ENCODE peak calls at places on chromosomes 7 and 10, in six cellular contexts. P is PC-3, A is psoas muscle, O is sigmoid colon, E is esophagus squamous epithelium, D is stomach. Y is an unnamed sample.

GRCh38 chr7:106337754-106338153 is 53.0 kb upstream of the NAMPT start:
- DNase-seq in P (no peak), D (no peak), O (no peak), E (no peak), A (no peak), Y (no peak)

GRCh38 chr10:115944538-115944937 is 328.5 kb downstream of the GFRA1 start:
- DNase-seq in E (no peak), D (no peak), O (no peak), A (no peak), P (no peak), Y (no peak)

GRCh38 chr10:102426803-102427287 is 5.5 kb downstream of the CUEDC2 start:
- DNase-seq in P (no peak), E (no peak), O (no peak), D (no peak), A (no peak), Y (no peak)

GRCh38 chr10:112792487-112793196 is 157.4 kb upstream of the TCF7L2 start:
- DNase-seq in A (peak), P (no peak), D (no peak), O (peak), E (no peak), Y (no peak)

GRCh38 chr10:75223507-75223906 is 12.2 kb downstream of the COMTD1 start:
- DNase-seq in D (peak), A (no peak), P (no peak), E (no peak), O (peak), Y (no peak)

GRCh38 chr10:112678581-112678980 is 231.6 kb downstream of the VTI1A start:
- DNase-seq in P (no peak), D (no peak), E (no peak), A (no peak), O (no peak), Y (no peak)

GRCh38 chr10:80894339-80894791 is 356.7 kb downstream of the SH2D4B start:
- DNase-seq in P (no peak), D (no peak), O (no peak), A (no peak), E (no peak), Y (no peak)

GRCh38 chr10:68010426-68010825 is 64.7 kb downstream of the HERC4 start:
- DNase-seq in E (no peak), A (no peak), P (no peak), D (no peak), O (no peak), Y (no peak)

GRCh38 chr10:63919576-63920279 is 398.5 kb downstream of the REEP3 start:
- DNase-seq in D (no peak), P (no peak), E (no peak), A (no peak), O (no peak), Y (no peak)

GRCh38 chr7:67671006-67671405 is 674.4 kb downstream of the TYW1 start:
- DNase-seq in E (no peak), A (no peak), P (no peak), O (no peak), D (no peak), Y (no peak)

GRCh38 chr10:71765176-71765906 is 8.0 kb downstream of the VSIR start:
- DNase-seq in A (no peak), P (peak), D (no peak), O (peak), E (no peak), Y (no peak)

GRCh38 chr7:31788445-31788844 is 101.4 kb downstream of the PPP1R17 start:
- DNase-seq in P (no peak), E (no peak), A (no peak), O (no peak), D (no peak), Y (no peak)

GRCh38 chr10:47372726-47373125 is 11.4 kb downstream of the ZNF488 start:
- DNase-seq in A (no peak), O (no peak), D (peak), P (no peak), E (no peak), Y (peak)

GRCh38 chr10:133357293-133358151 is at the start of gene FUOM:
- DNase-seq in O (no peak), A (peak), D (no peak), P (peak), E (no peak), Y (no peak)

GRCh38 chr7:14510268-14510667 is 392.3 kb downstream of the DGKB start:
- DNase-seq in D (no peak), E (no peak), A (no peak), O (no peak), P (no peak), Y (no peak)

GRCh38 chr7:38682602-38683001 is 51.4 kb upstream of the AMPH start:
- DNase-seq in A (no peak), E (no peak), D (no peak), P (no peak), O (no peak), Y (no peak)

GRCh38 chr10:70145666-70146488 is 623 bp downstream of the TYSND1 start:
- DNase-seq in D (peak), A (peak), E (no peak), O (peak), P (peak), Y (peak)

GRCh38 chr10:43648083-43648391 is 644 bp downstream of the ZNF32 start:
- DNase-seq in O (no peak), D (no peak), A (no peak), P (no peak), E (no peak), Y (no peak)

GRCh38 chr7:144670251-144670650 is 165.6 kb downstream of the TPK1 start:
- DNase-seq in O (no peak), P (peak), E (no peak), A (no peak), D (no peak), Y (no peak)

GRCh38 chr10:72173635-72174296 is 42.0 kb upstream of the ANAPC16 start:
- DNase-seq in A (no peak), E (no peak), O (no peak), P (no peak), D (no peak), Y (no peak)

GRCh38 chr10:60733189-60733815 is 45.0 kb upstream of the CDK1 start:
- DNase-seq in E (no peak), A (peak), D (peak), P (peak), O (no peak), Y (no peak)

GRCh38 chr10:20535846-20536245 is 361.3 kb downstream of the NEBL start:
- DNase-seq in A (no peak), P (no peak), D (no peak), E (no peak), O (no peak), Y (no peak)

GRCh38 chr7:31066516-31067130 is 14.5 kb downstream of the ADCYAP1R1 start:
- DNase-seq in O (peak), E (no peak), A (no peak), P (no peak), D (no peak), Y (no peak)

GRCh38 chr7:87075671-87076404 is 16.4 kb upstream of the ELAPOR2 start:
- DNase-seq in O (no peak), D (no peak), E (no peak), A (no peak), P (no peak), Y (no peak)

GRCh38 chr7:66847879-66848810 is 72.9 kb upstream of the TMEM248 start:
- DNase-seq in E (no peak), D (no peak), A (no peak), O (no peak), P (peak), Y (no peak)

GRCh38 chr7:151232272-151233110 is at the start of gene CHPF2:
- DNase-seq in E (peak), P (peak), D (peak), A (peak), O (peak), Y (peak)

GRCh38 chr10:48523212-48523819 is 81.6 kb downstream of the ARHGAP22 start:
- DNase-seq in D (peak), O (peak), P (peak), A (peak), E (no peak), Y (peak)

GRCh38 chr10:17120711-17121110 is 8.9 kb downstream of the CUBN start:
- DNase-seq in E (no peak), O (no peak), A (no peak), D (no peak), P (no peak), Y (no peak)

GRCh38 chr7:139084709-139085108 is 24.8 kb downstream of the ZC3HAV1 start:
- DNase-seq in O (no peak), E (no peak), A (no peak), D (no peak), P (no peak), Y (no peak)

GRCh38 chr10:114541081-114541833 is 116.8 kb downstream of the ABLIM1 start:
- DNase-seq in E (no peak), O (peak), P (peak), A (peak), D (peak), Y (peak)

GRCh38 chr10:33333260-33334169 is 952 bp downstream of the NRP1 start:
- DNase-seq in P (peak), A (no peak), E (no peak), D (no peak), O (no peak), Y (no peak)

GRCh38 chr7:93601363-93601762 is 26.8 kb upstream of the CALCR start:
- DNase-seq in P (peak), D (no peak), E (no peak), A (no peak), O (no peak), Y (no peak)

GRCh38 chr10:132649651-132650360 is 112.2 kb downstream of the INPP5A start:
- DNase-seq in O (peak), A (peak), P (no peak), E (no peak), D (no peak), Y (no peak)

GRCh38 chr10:110279062-110279986 is 25.4 kb downstream of the SMNDC1 start:
- DNase-seq in P (peak), D (peak), E (no peak), O (peak), A (peak), Y (no peak)

DNA sequence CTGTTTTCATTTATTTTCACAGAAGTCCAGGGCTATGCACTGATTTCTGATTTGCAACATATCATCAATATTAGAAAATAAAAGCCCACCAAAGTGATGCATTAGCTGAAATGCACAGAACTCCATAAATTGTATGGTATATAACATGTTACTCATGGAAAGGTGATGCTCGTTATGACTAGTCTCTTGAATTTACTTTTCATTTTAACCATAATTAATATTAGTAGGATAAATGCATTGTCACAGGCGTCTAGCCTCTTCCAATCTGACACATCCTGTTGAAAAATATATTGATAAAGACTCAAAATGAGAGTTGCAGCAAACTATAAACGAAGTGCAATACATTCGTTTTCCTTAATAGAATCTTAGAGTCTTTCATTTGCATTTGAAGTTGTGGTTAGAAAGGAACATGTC is 92.4 kb downstream of the CPED1 start:
- DNase-seq in A (no peak), E (no peak), P (no peak), O (no peak), D (no peak), Y (no peak)
- TF ChIP-seq CTCF in A (no peak), E (no peak), P (no peak), O (no peak), D (no peak), Y (no peak)

GRCh38 chr10:125415964-125416363 is 255.6 kb upstream of the CTBP2 start:
- DNase-seq in A (no peak), D (no peak), O (no peak), E (no peak), P (no peak), Y (no peak)
- H3K27ac ChIP-seq in A (no peak), D (no peak), O (no peak), E (no peak), P (no peak), Y (no peak)

DNA sequence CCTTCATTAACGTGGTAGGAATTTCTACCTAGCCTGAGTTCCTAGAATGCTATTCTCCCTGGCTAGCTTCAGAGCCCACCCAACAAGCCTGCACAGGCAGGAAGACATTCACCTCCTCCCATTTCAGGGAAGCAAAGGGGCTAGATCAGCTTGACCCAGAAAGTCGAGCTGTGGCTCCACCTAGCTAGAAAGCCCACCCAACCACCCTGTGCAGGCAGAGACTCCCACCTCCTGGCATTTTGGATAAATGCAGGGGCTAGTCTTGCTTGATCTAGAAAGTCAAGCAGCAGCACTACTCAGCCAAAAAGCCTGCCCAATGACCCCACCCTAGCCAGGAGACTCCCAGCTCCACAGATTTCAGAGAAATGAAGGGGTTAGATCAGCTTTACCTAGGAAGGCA is 479.5 kb downstream of the SDK1 start:
- DNase-seq in A (no peak), P (no peak), O (no peak), D (no peak), E (no peak), Y (no peak)
- H3K4me3 ChIP-seq in A (no peak), P (no peak), O (no peak), D (no peak), E (no peak), Y (no peak)

GRCh38 chr7:23544913-23545354 is 13.2 kb upstream of the TRA2A start:
- DNase-seq in O (no peak), E (no peak), A (no peak), P (peak), D (no peak), Y (no peak)
- TF ChIP-seq CTCF in O (no peak), E (peak), A (peak), P (peak), D (no peak), Y (no peak)

GRCh38 chr10:127184582-127184981 is 11.8 kb downstream of the INSYN2A start:
- DNase-seq in E (no peak), A (no peak), D (no peak), O (no peak), P (no peak), Y (no peak)
- H3K27ac ChIP-seq in E (no peak), A (no peak), D (no peak), O (no peak), P (no peak), Y (no peak)